ENCODE peak calls at places on chromosomes 12 and 14, in four cellular contexts. One of them, this sample, is unnamed.

GRCh38 chr14:85546390-85546789 is 16.4 kb downstream of the FLRT2 start:
- DNase-seq in HEK293T: no peak
- DNase-seq in HFF-Myc: no peak
- DNase-seq in naive thymus-derived CD4-positive, alpha-beta T cell: no peak
- DNase-seq in this sample: no peak

GRCh38 chr14:100891051-100891450 is 12.5 kb downstream of the RTL1 start:
- DNase-seq in HFF-Myc: no peak
- DNase-seq in HEK293T: no peak
- DNase-seq in naive thymus-derived CD4-positive, alpha-beta T cell: no peak
- DNase-seq in this sample: no peak

GRCh38 chr14:77099425-77100167 is 1.5 kb downstream of the CIPC start:
- DNase-seq in naive thymus-derived CD4-positive, alpha-beta T cell: no peak
- DNase-seq in HEK293T: peak
- DNase-seq in HFF-Myc: peak
- DNase-seq in this sample: no peak

GRCh38 chr12:57553343-57554202 is 3.7 kb downstream of the KIF5A start:
- DNase-seq in naive thymus-derived CD4-positive, alpha-beta T cell: no peak
- DNase-seq in HEK293T: no peak
- DNase-seq in HFF-Myc: no peak
- DNase-seq in this sample: no peak

GRCh38 chr12:27554421-27555186 is 30.6 kb downstream of the PPFIBP1 start:
- DNase-seq in HFF-Myc: no peak
- DNase-seq in HEK293T: no peak
- DNase-seq in naive thymus-derived CD4-positive, alpha-beta T cell: no peak
- DNase-seq in this sample: no peak

GRCh38 chr14:68628605-68629310 is 164.1 kb downstream of the ZFP36L1 start:
- DNase-seq in HFF-Myc: no peak
- DNase-seq in naive thymus-derived CD4-positive, alpha-beta T cell: peak
- DNase-seq in HEK293T: no peak
- DNase-seq in this sample: peak

GRCh38 chr12:96425973-96426372 is 25.7 kb upstream of the CDK17 start:
- DNase-seq in HFF-Myc: no peak
- DNase-seq in HEK293T: no peak
- DNase-seq in naive thymus-derived CD4-positive, alpha-beta T cell: no peak
- DNase-seq in this sample: no peak

GRCh38 chr12:120488057-120488660 is 7.8 kb upstream of the DYNLL1 start:
- DNase-seq in naive thymus-derived CD4-positive, alpha-beta T cell: no peak
- DNase-seq in HEK293T: no peak
- DNase-seq in HFF-Myc: no peak
- DNase-seq in this sample: no peak

GRCh38 chr12:68495666-68496065 is 115.0 kb upstream of the RAP1B start:
- DNase-seq in HFF-Myc: peak
- DNase-seq in HEK293T: no peak
- DNase-seq in naive thymus-derived CD4-positive, alpha-beta T cell: no peak
- DNase-seq in this sample: no peak

GRCh38 chr12:92224685-92225331 is 79.2 kb upstream of the BTG1 start:
- DNase-seq in naive thymus-derived CD4-positive, alpha-beta T cell: no peak
- DNase-seq in HFF-Myc: no peak
- DNase-seq in HEK293T: no peak
- DNase-seq in this sample: no peak

GRCh38 chr12:52241205-52241842 is 8.3 kb downstream of the KRT7 start:
- DNase-seq in naive thymus-derived CD4-positive, alpha-beta T cell: no peak
- DNase-seq in HFF-Myc: no peak
- DNase-seq in HEK293T: no peak
- DNase-seq in this sample: no peak

GRCh38 chr12:46964496-46965098 is 114.8 kb upstream of the PCED1B start:
- DNase-seq in naive thymus-derived CD4-positive, alpha-beta T cell: no peak
- DNase-seq in HFF-Myc: no peak
- DNase-seq in HEK293T: no peak
- DNase-seq in this sample: no peak

GRCh38 chr14:105709281-105710118 is 183.1 kb downstream of the TMEM121 start:
- DNase-seq in naive thymus-derived CD4-positive, alpha-beta T cell: no peak
- DNase-seq in HFF-Myc: no peak
- DNase-seq in HEK293T: no peak
- DNase-seq in this sample: no peak

GRCh38 chr12:117119592-117120198 is 20.5 kb upstream of the TESC start:
- DNase-seq in HFF-Myc: no peak
- DNase-seq in HEK293T: peak
- DNase-seq in naive thymus-derived CD4-positive, alpha-beta T cell: peak
- DNase-seq in this sample: no peak

GRCh38 chr12:119012179-119012578 is 30.8 kb downstream of the SRRM4 start:
- DNase-seq in naive thymus-derived CD4-positive, alpha-beta T cell: no peak
- DNase-seq in HEK293T: no peak
- DNase-seq in HFF-Myc: no peak
- DNase-seq in this sample: no peak

GRCh38 chr12:132720606-132721005 is 10.0 kb downstream of the PGAM5 start:
- DNase-seq in HEK293T: no peak
- DNase-seq in HFF-Myc: no peak
- DNase-seq in naive thymus-derived CD4-positive, alpha-beta T cell: no peak
- DNase-seq in this sample: no peak

GRCh38 chr14:68882235-68882634 is 89.4 kb upstream of the ZFP36L1 start:
- DNase-seq in HEK293T: no peak
- DNase-seq in HFF-Myc: no peak
- DNase-seq in naive thymus-derived CD4-positive, alpha-beta T cell: no peak
- DNase-seq in this sample: no peak

GRCh38 chr12:101764393-101764792 is 25.1 kb upstream of the SYCP3 start:
- DNase-seq in HFF-Myc: no peak
- DNase-seq in HEK293T: no peak
- DNase-seq in naive thymus-derived CD4-positive, alpha-beta T cell: no peak
- DNase-seq in this sample: no peak

GRCh38 chr12:92396647-92397258 is 251.1 kb upstream of the BTG1 start:
- DNase-seq in naive thymus-derived CD4-positive, alpha-beta T cell: no peak
- DNase-seq in HFF-Myc: peak
- DNase-seq in HEK293T: no peak
- DNase-seq in this sample: no peak

GRCh38 chr14:100065161-100065871 is at the start of gene EVL:
- DNase-seq in naive thymus-derived CD4-positive, alpha-beta T cell: peak
- DNase-seq in HEK293T: no peak
- DNase-seq in HFF-Myc: no peak
- DNase-seq in this sample: peak

GRCh38 chr14:25007832-25008231 is 42.1 kb downstream of the STXBP6 start:
- DNase-seq in HFF-Myc: no peak
- DNase-seq in HEK293T: no peak
- DNase-seq in naive thymus-derived CD4-positive, alpha-beta T cell: no peak
- DNase-seq in this sample: no peak

GRCh38 chr12:53232641-53233538 is 881 bp upstream of the RARG start:
- DNase-seq in naive thymus-derived CD4-positive, alpha-beta T cell: peak
- DNase-seq in HEK293T: no peak
- DNase-seq in HFF-Myc: no peak
- DNase-seq in this sample: peak

GRCh38 chr14:41606249-41607118 is at the start of gene LRFN5:
- DNase-seq in HEK293T: peak
- DNase-seq in HFF-Myc: no peak
- DNase-seq in naive thymus-derived CD4-positive, alpha-beta T cell: no peak
- DNase-seq in this sample: no peak

GRCh38 chr12:54259194-54260011 is 20.5 kb downstream of the CBX5 start:
- DNase-seq in HFF-Myc: peak
- DNase-seq in naive thymus-derived CD4-positive, alpha-beta T cell: peak
- DNase-seq in HEK293T: peak
- DNase-seq in this sample: peak

GRCh38 chr12:131830335-131831020 is 2.3 kb downstream of the MMP17 start:
- DNase-seq in HFF-Myc: no peak
- DNase-seq in naive thymus-derived CD4-positive, alpha-beta T cell: no peak
- DNase-seq in HEK293T: peak
- DNase-seq in this sample: peak

GRCh38 chr12:120119395-120119973 is 2.9 kb upstream of the RAB35 start:
- DNase-seq in HFF-Myc: no peak
- DNase-seq in naive thymus-derived CD4-positive, alpha-beta T cell: no peak
- DNase-seq in HEK293T: no peak
- DNase-seq in this sample: no peak

GRCh38 chr14:74952195-74952665 is 3.2 kb downstream of the PGF start:
- DNase-seq in naive thymus-derived CD4-positive, alpha-beta T cell: no peak
- DNase-seq in HEK293T: no peak
- DNase-seq in HFF-Myc: no peak
- DNase-seq in this sample: no peak

GRCh38 chr12:40907115-40907521 is 214.9 kb downstream of the CNTN1 start:
- DNase-seq in naive thymus-derived CD4-positive, alpha-beta T cell: no peak
- DNase-seq in HEK293T: no peak
- DNase-seq in HFF-Myc: no peak
- DNase-seq in this sample: no peak